ENCODE peak calls at places on chromosome 19, in four cellular contexts. K is testis, A is HepG2, J is pancreas. Z is an unnamed sample. For H3K27me3, the result is how much of the 10 kb centered on the place peaks cover.

GRCh38 chr19:41698746-41699230 is 9.6 kb upstream of the CEACAM5 start:
- DNase-seq in K (no peak), A (no peak), J (no peak), Z (peak)

GRCh38 chr19:23698711-23699520 is 11.9 kb upstream of the ZNF675 start:
- DNase-seq in K (no peak), A (no peak), J (no peak), Z (no peak)

GRCh38 chr19:1469936-1470863 is 8.8 kb downstream of the C19orf25 start:
- DNase-seq in K (peak), A (no peak), J (peak), Z (peak)

GRCh38 chr19:46487178-46487801 is 8.4 kb downstream of the PNMA8B start:
- DNase-seq in K (no peak), A (no peak), J (no peak), Z (no peak)

GRCh38 chr19:39590265-39590664 is 12.1 kb upstream of the LGALS13 start:
- DNase-seq in K (no peak), A (no peak), J (no peak), Z (no peak)

GRCh38 chr19:23896912-23897311 is 17.8 kb upstream of the ZNF726 start:
- DNase-seq in K (no peak), A (no peak), J (no peak), Z (peak)

GRCh38 chr19:34171877-34172660 is at the start of gene LSM14A:
- DNase-seq in K (peak), A (peak), J (peak), Z (peak)

GRCh38 chr19:41225238-41226052 is 6.4 kb downstream of the AXL start:
- DNase-seq in K (peak), A (peak), J (no peak), Z (peak)

DNA sequence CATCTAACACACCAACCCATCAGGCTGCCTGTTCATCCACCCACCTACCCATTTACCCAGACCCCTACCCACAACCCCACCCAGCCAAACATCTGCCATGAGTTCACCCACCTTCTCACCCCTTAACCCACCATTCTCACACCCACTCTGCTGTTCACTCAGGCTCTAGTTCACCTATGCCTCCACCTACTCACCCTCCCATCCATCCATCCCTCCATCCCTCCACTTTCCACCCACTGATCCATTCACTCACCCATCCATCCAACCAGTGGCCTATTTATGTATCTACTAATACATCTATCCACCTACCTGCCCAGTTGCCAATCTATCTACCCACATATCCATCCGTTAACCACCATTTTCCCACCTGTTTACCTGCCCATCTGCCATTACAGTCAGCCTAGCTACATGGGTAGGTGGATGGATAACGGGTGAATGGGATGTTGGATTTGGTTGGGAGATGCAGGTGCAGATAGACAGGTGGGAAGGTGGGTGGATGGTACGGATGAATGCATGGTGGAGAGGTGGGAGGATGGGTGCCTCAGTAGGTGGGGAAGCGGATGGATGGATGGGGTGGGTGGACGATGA is 5.3 kb downstream of the MYBPC2 start:
- DNase-seq in K (no peak), A (no peak), J (no peak), Z (no peak)
- H3K27me3 ChIP-seq in K (under half), A (under half), J (under half), Z (under half)

GRCh38 chr19:48250290-48251025 is 5.3 kb downstream of the CARD8 start:
- DNase-seq in K (no peak), A (no peak), J (no peak), Z (no peak)

GRCh38 chr19:48247212-48247611 is 8.5 kb downstream of the CARD8 start:
- DNase-seq in K (no peak), A (no peak), J (no peak), Z (no peak)

GRCh38 chr19:48252625-48253024 is 3.1 kb downstream of the CARD8 start:
- DNase-seq in K (no peak), A (no peak), J (no peak), Z (no peak)

GRCh38 chr19:48248081-48248833 is 7.5 kb downstream of the CARD8 start:
- DNase-seq in K (no peak), A (no peak), J (no peak), Z (no peak)

GRCh38 chr19:48249502-48250014 is 6.2 kb downstream of the CARD8 start:
- DNase-seq in K (peak), A (no peak), J (no peak), Z (peak)
- H3K4me3 ChIP-seq in K (peak), A (no peak), J (no peak), Z (no peak)

GRCh38 chr19:15199219-15199651 is 1.6 kb downstream of the NOTCH3 start:
- DNase-seq in K (no peak), A (no peak), J (no peak), Z (no peak)

GRCh38 chr19:15199652-15200574 is 882 bp downstream of the NOTCH3 start:
- DNase-seq in K (peak), A (no peak), J (peak), Z (no peak)

GRCh38 chr19:15198006-15198356 is 2.8 kb downstream of the NOTCH3 start:
- DNase-seq in K (no peak), A (no peak), J (no peak), Z (peak)

GRCh38 chr19:15201374-15202023 is 704 bp upstream of the NOTCH3 start:
- DNase-seq in K (no peak), A (no peak), J (no peak), Z (no peak)

GRCh38 chr19:15200575-15201364 is at the start of gene NOTCH3:
- DNase-seq in K (no peak), A (no peak), J (peak), Z (no peak)
- H3K27ac ChIP-seq in K (peak), A (no peak), J (peak), Z (no peak)

DNA sequence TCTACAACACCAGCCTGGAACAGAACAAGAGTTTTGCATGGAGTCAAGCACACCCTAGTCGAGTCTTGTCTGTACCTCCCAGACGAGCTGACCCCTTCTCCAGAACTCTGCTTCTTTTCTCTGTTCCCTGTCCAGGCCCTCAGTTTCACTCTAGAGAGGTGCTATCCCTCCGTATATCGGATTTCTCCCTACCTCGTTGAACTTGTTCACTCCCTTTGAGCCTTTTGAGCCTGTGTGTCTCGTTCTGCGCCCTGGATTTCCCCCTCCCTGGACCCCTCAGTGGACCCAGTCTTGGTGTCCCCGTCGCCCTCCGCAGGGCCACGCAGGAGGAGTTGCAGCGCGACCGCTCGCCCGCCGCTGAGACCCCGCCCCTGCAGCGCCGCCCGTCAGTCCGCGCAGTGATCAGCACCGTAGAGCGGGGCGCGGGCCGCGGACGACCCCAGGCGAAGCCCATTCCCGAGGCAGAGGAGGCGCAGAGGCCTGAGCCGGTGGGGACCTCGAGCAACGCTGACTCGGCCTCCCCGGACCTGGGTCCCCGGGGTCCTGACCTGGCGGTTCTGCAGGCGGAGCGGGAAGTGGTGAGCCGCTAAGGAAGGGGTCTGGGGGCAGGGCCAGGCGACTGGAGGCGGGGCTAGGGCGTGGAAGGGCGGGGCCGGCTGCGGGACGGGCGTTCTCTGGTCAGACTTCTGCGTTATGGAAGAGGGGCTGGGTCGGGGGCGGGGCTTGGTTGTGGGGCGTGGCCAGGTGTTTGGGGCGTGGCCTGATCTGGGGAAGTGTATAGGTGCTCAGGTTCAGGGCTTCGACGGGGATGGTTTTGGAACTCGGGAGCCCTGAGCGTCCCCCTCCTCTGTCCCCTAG is 5.5 kb downstream of the EPS8L1 start:
- DNase-seq in K (peak), A (peak), J (peak), Z (peak)
- H3K27me3 ChIP-seq in K (under half), A (under half), J (under half), Z (under half)

DNA sequence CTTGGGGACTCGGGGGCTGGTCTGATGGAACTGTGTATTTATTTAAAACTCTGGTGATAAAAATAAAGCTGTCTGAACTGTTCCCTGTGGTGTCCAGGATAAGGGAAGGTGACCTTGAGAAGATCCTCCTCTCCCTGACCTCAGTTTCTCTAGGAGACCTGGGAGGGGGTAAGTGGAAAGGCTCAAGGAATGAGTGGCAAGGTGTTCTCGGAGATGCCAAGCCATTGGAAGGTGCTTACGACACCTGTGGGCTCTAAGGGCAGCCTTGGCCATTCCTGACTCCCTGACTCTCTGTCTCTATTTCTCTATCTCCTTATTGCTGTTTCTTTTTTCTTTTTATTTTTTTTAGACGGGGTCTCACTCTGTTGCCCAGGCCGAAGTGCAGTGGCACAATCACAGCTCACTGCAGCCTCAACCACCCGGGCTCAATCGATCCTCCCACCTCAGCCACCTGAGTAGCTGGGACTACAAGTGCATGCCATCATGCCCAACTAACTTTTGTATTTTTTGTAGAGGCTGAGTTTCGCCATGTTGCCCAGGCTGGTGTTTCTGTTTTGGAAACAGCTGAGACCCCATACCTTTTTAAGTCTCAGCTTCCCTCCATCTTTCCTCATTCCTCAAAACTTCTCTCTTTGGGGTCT is 3.3 kb downstream of the GDF15 start:
- DNase-seq in K (no peak), A (no peak), J (no peak), Z (no peak)
- H3K4me3 ChIP-seq in K (no peak), A (no peak), J (no peak), Z (no peak)